ENCODE peak calls at places on chromosomes 13 and 19, in four cellular contexts. Y, I, X and R are unnamed samples.
A peak's percentile ranks its signal among the peaks of the same experiment; 100 is the strongest.

GRCh38 chr13:44050450-44051063 is 170.9 kb downstream of the LACC1 start:
- DNase-seq in Y (no peak), I (peak; percentile 46), X (peak; percentile 54), R (peak; percentile 38)

GRCh38 chr19:48770223-48770622 is 14.9 kb downstream of the FGF21 start:
- DNase-seq in Y (no peak), I (no peak), X (peak; percentile 85), R (no peak)

GRCh38 chr19:5211217-5211822 is 129.3 kb downstream of the PTPRS start:
- DNase-seq in Y (no peak), I (no peak), X (no peak), R (no peak)

GRCh38 chr13:47481521-47481920 is 519.6 kb downstream of the SUCLA2 start:
- DNase-seq in Y (no peak), I (no peak), X (no peak), R (no peak)

GRCh38 chr19:5585461-5586299 is 17.9 kb upstream of the TINCR start:
- DNase-seq in Y (no peak), I (no peak), X (no peak), R (no peak)

GRCh38 chr13:81350056-81350455 is 1009.1 kb upstream of the SPRY2 start:
- DNase-seq in Y (no peak), I (no peak), X (no peak), R (no peak)

GRCh38 chr19:10390652-10391286 is 10.4 kb upstream of the TYK2 start:
- DNase-seq in Y (no peak), I (peak; percentile 31), X (peak; percentile 80), R (peak; percentile 13)

GRCh38 chr13:110062077-110062776 is 244.7 kb downstream of the COL4A1 start:
- DNase-seq in Y (no peak), I (no peak), X (no peak), R (no peak)

GRCh38 chr19:46621191-46622117 is 3.4 kb downstream of the PTGIR start:
- DNase-seq in Y (no peak), I (no peak), X (no peak), R (no peak)

GRCh38 chr13:103403148-103403740 is 337.0 kb upstream of the SLC10A2 start:
- DNase-seq in Y (no peak), I (no peak), X (no peak), R (no peak)

GRCh38 chr19:42292042-42292960 is 9.6 kb upstream of the PRR19 start:
- DNase-seq in Y (no peak), I (no peak), X (no peak), R (no peak)

GRCh38 chr19:33574824-33575223 is 46.9 kb upstream of the CHST8 start:
- DNase-seq in Y (no peak), I (no peak), X (no peak), R (no peak)

GRCh38 chr13:97028441-97029299 is 34.4 kb upstream of the OXGR1 start:
- DNase-seq in Y (no peak), I (peak; percentile 50), X (peak; percentile 70), R (peak; percentile 28)

GRCh38 chr13:25165664-25166063 is 6.4 kb downstream of the AMER2 start:
- DNase-seq in Y (peak; percentile 80), I (no peak), X (no peak), R (no peak)

GRCh38 chr19:18389095-18389735 is 3.3 kb downstream of the GDF15 start:
- DNase-seq in Y (no peak), I (no peak), X (no peak), R (no peak)

GRCh38 chr13:60226507-60226906 is 62.8 kb upstream of the DIAPH3 start:
- DNase-seq in Y (no peak), I (no peak), X (peak; percentile 53), R (peak; percentile 68)

GRCh38 chr19:20388826-20389225 is 176.8 kb downstream of the ZNF737 start:
- DNase-seq in Y (no peak), I (no peak), X (no peak), R (no peak)

GRCh38 chr13:101654916-101655315 is 202.4 kb downstream of the ITGBL1 start:
- DNase-seq in Y (no peak), I (no peak), X (peak; percentile 7), R (no peak)

GRCh38 chr19:11446652-11447301 is 11.3 kb downstream of the PRKCSH start:
- DNase-seq in Y (no peak), I (no peak), X (peak; percentile 43), R (no peak)

GRCh38 chr13:111058796-111059506 is 56.2 kb upstream of the ARHGEF7 start:
- DNase-seq in Y (peak; percentile 47), I (no peak), X (no peak), R (no peak)

GRCh38 chr19:4518345-4519171 is at the start of gene PLIN4:
- DNase-seq in Y (no peak), I (no peak), X (peak; percentile 94), R (no peak)

GRCh38 chr19:3975144-3975543 is 4.2 kb upstream of the DAPK3 start:
- DNase-seq in Y (no peak), I (no peak), X (no peak), R (no peak)

GRCh38 chr19:30442715-30443114 is 70.5 kb downstream of the ZNF536 start:
- DNase-seq in Y (no peak), I (no peak), X (no peak), R (no peak)

GRCh38 chr19:46926201-46927071 is 65.6 kb downstream of the ARHGAP35 start:
- DNase-seq in Y (no peak), I (no peak), X (no peak), R (no peak)

GRCh38 chr13:98582947-98583346 is 6.0 kb upstream of the STK24 start:
- DNase-seq in Y (no peak), I (no peak), X (no peak), R (no peak)

GRCh38 chr13:108948269-108948671 is 318.9 kb downstream of the MYO16 start:
- DNase-seq in Y (no peak), I (no peak), X (no peak), R (peak; percentile 25)

GRCh38 chr19:37334179-37335071 is 36.5 kb upstream of the ZNF527 start:
- DNase-seq in Y (peak; percentile 96), I (peak; percentile 81), X (peak; percentile 92), R (peak; percentile 93)

GRCh38 chr19:55160128-55160985 is 2.8 kb upstream of the TNNI3 start:
- DNase-seq in Y (no peak), I (peak; percentile 61), X (peak; percentile 87), R (peak; percentile 96)

GRCh38 chr13:42969558-42970172 is 22.4 kb downstream of the EPSTI1 start:
- DNase-seq in Y (peak; percentile 42), I (peak; percentile 50), X (peak; percentile 79), R (peak; percentile 30)

GRCh38 chr13:39552233-39552632 is 50.8 kb downstream of the LHFPL6 start:
- DNase-seq in Y (no peak), I (no peak), X (no peak), R (peak; percentile 36)

GRCh38 chr19:51637362-51637978 is 7.3 kb upstream of the SIGLEC5 start:
- DNase-seq in Y (no peak), I (no peak), X (no peak), R (no peak)